ENCODE peak calls at places on chromosomes 11 and 22, in five cellular contexts. G, Y, U, Q and C are unnamed samples.

GRCh38 chr11:130420478-130421198 is 7.8 kb downstream of the ADAMTS8 start:
- DNase-seq in G (no peak), Y (no peak), U (no peak), Q (no peak), C (no peak)

GRCh38 chr22:36365020-36365411 is 22.8 kb downstream of the MYH9 start:
- DNase-seq in G (no peak), Y (peak; percentile 95), U (no peak), Q (peak; percentile 82), C (no peak)

GRCh38 chr11:3134651-3135490 is 30.2 kb downstream of the OSBPL5 start:
- DNase-seq in G (no peak), Y (peak; percentile 2), U (no peak), Q (no peak), C (no peak)

GRCh38 chr22:48947636-48948035 is 880.0 kb downstream of the BRD1 start:
- DNase-seq in G (no peak), Y (no peak), U (no peak), Q (no peak), C (peak; percentile 6)

GRCh38 chr11:63911440-63911839 is 5.5 kb downstream of the RCOR2 start:
- DNase-seq in G (no peak), Y (no peak), U (no peak), Q (no peak), C (no peak)

GRCh38 chr11:62001450-62002178 is 34.2 kb upstream of the FTH1 start:
- DNase-seq in G (no peak), Y (no peak), U (no peak), Q (no peak), C (no peak)

GRCh38 chr11:67584205-67584880 is 731 bp downstream of the GSTP1 start:
- DNase-seq in G (peak; percentile 86), Y (peak; percentile 24), U (no peak), Q (peak; percentile 49), C (peak; percentile 62)

GRCh38 chr11:19800714-19801519 is 88.3 kb downstream of the NAV2 start:
- DNase-seq in G (no peak), Y (no peak), U (no peak), Q (no peak), C (no peak)

GRCh38 chr22:35446365-35446764 is 46.4 kb downstream of the MCM5 start:
- DNase-seq in G (no peak), Y (no peak), U (no peak), Q (no peak), C (no peak)

DNA sequence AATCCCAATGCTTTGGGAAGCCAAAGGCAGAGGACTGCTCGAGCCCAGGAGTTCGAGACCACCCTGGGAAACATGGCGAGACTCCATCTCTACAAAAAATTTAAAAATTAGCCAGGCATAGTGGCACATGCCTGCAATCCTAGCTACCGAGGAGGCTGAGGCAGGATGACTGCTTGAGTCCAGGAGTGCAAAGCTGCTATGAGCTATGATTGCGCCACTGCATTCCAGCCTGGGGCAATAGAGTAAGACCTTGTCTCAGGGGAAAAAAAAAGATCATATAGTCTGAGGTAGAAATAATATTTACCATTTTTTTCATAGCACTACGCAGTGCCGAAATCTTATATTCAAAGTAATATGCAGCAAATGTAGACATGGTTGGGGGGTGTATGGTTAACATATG is 47.8 kb downstream of the MRTFA start:
- DNase-seq in G (peak; percentile 89), Y (no peak), U (no peak), Q (no peak), C (no peak)
- TF ChIP-seq CTCF in G (no peak), Y (no peak), U (no peak), Q (no peak), C (no peak)

GRCh38 chr22:23313791-23314567 is 133.7 kb downstream of the BCR start:
- DNase-seq in G (no peak), Y (no peak), U (no peak), Q (no peak), C (no peak)

GRCh38 chr22:23315341-23315917 is 135.1 kb downstream of the BCR start:
- DNase-seq in G (peak; percentile 55), Y (no peak), U (peak; percentile 13), Q (peak; percentile 50), C (peak; percentile 48)
- TF ChIP-seq CTCF in G (peak; percentile 56), Y (no peak), U (peak; percentile 68), Q (peak; percentile 59), C (peak; percentile 82)

DNA sequence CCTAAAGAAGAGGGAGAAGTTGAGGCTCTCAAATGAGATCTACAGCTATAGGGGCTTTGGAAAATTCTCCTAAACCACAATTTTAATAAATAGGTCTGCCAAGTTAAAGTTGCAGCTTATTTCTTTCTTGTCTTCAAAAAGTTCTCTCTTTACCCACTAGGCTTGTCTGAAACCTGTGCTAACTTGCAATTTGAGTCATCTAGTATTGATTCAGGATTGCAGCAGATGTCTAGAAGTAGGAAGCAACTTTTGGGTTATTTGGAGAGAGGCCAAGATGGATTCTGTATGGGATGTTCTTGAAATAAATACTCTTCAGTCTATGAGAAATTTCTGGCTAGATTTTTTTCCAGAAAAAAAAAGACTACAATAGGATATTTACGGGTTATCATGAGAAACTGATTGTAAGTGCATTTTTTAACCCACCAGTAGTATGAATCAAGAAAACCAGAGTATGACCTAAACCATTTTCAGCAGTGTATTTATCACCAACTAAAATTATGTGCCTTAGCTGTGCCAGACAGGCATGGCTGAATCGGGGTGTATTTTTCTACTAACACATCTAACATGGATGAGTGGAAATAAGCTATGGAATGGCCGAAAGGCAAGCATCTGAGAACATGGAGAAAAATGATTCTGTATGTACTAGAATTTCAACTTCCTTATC is 4.9 kb upstream of the RAB38 start:
- DNase-seq in G (no peak), Y (no peak), U (no peak), Q (peak; percentile 57), C (no peak)
- TF ChIP-seq CTCF in G (no peak), Y (no peak), U (no peak), Q (peak; percentile 18), C (no peak)

GRCh38 chr11:14413307-14414072 is 54.5 kb upstream of the RRAS2 start:
- DNase-seq in G (no peak), Y (no peak), U (peak; percentile 43), Q (peak; percentile 6), C (no peak)
- TF ChIP-seq CTCF in G (peak; percentile 17), Y (no peak), U (peak; percentile 64), Q (no peak), C (peak; percentile 16)

DNA sequence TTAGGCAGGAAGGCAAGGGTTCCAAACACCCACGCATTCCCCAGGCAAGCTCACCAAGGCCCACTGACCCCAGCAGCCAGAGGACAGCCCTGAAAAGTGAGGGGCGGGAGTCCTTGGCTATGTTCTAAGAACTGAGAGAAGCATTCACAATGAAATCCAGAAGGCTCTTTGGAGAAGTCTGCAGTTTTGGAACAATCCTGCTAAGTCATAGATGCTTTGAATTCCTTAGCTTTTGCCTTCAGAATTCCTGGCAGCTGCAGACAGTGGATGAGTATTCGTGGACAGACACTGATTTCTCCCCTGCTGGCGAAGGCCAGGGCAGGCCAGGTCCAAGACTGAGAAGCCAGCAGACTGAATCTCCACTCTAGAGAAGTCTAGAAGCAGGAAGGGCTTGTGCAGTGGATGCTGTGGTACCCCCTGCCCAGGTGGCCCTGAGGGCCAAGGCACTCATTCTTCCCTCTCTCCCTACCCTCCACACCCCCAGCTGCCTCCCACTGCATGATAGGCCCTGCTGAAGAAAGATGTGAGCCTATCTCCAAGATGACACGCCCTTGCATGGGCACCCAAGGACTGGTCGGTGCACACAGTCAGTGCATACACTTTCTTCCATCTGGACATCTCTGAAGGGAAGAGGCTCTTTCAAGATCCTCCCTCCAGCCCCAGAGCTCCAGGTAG is 133.2 kb upstream of the TEAD1 start:
- DNase-seq in G (no peak), Y (no peak), U (no peak), Q (no peak), C (no peak)
- TF ChIP-seq CTCF in G (no peak), Y (no peak), U (no peak), Q (no peak), C (no peak)

GRCh38 chr11:83528877-83529276 is 242.7 kb upstream of the CCDC90B start:
- DNase-seq in G (no peak), Y (no peak), U (no peak), Q (no peak), C (no peak)

GRCh38 chr11:83523676-83524075 is 237.5 kb upstream of the CCDC90B start:
- DNase-seq in G (no peak), Y (no peak), U (no peak), Q (peak; percentile 5), C (no peak)

DNA sequence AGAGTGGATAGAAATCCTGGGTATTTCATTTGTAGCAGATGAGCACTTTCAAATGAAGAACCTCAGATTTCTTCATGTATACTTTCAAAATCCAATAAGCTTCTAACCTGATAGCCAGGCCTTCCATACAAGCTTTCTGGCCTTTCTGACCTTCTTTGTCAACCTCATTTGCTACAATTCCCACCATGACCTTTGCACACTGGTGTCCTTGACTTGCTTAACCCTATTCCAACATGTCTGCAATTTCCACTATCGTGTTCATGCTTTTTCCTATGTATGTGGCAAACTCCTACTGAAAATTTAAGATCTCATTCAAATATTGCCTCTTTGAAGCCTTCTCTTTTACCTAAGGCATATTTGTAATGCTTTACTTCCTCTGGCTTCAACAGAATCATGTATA is 242.1 kb upstream of the CCDC90B start:
- DNase-seq in G (no peak), Y (no peak), U (no peak), Q (no peak), C (no peak)
- TF ChIP-seq CTCF in G (no peak), Y (no peak), U (no peak), Q (no peak), C (no peak)

DNA sequence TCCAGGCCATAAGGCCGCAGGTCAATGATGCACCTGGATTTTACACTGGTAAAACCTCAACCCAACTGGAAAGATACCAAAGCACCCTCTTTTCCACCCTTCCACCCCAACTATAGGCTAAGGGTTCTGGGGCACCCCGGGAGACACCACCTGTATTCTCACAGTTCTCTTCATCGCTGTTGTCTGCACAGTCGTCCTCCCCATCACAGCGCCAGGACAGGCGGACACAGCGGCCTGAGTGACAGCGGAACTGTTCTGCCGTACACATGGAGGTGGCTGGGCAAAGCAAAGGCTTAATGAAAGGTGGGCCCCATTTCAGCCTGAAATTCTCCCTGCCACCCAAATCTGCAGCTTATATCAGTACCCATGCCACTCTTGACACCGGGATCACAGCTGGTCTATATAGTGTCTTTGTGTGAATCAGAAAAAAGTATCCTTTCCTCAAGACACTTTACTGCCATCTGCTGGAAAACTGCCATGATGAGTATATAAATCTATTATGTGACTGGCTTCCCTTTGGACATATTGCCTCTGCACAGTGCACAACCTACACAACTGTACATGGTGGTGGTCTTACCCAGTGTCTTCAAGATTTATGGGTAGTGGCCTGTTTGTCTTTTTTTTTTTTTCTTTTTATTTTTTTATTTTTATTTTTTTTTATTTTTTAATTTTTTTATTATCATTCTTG is 21.5 kb downstream of the LRP4 start:
- DNase-seq in G (no peak), Y (no peak), U (no peak), Q (peak; percentile 54), C (no peak)
- TF ChIP-seq CTCF in G (peak; percentile 52), Y (peak; percentile 14), U (no peak), Q (peak; percentile 36), C (peak; percentile 28)

GRCh38 chr11:133403900-133404299 is 128.4 kb downstream of the OPCML start:
- DNase-seq in G (no peak), Y (no peak), U (no peak), Q (peak; percentile 35), C (no peak)
- TF ChIP-seq CTCF in G (peak; percentile 42), Y (no peak), U (peak; percentile 70), Q (peak; percentile 48), C (no peak)